ENCODE peak calls at places on chromosome 11, in ten cellular contexts. O is neural progenitor cell; Q is CD8-positive, alpha-beta T cell; Y is heart left ventricle; K is A673; W is GM10248; J is pancreas; D is BE2C; R is ovary; X is Caco-2. V is an unnamed sample.
A peak's percentile ranks its signal among the peaks of the same experiment; 100 is the strongest.

GRCh38 chr11:106137061-106137460 is 59.6 kb downstream of the AASDHPPT start:
- DNase-seq in O (no peak), Q (no peak), K (no peak), D (no peak), X (no peak), Y (no peak), W (no peak), J (no peak), R (no peak), V (no peak)

GRCh38 chr11:71266114-71266833 is 13.9 kb upstream of the SHANK2 start:
- DNase-seq in D (no peak), W (no peak), X (peak; percentile 56), R (no peak), J (no peak), Y (no peak), K (no peak), O (no peak), Q (no peak), V (no peak)

GRCh38 chr11:120869097-120869496 is 154.8 kb upstream of the TBCEL start:
- DNase-seq in O (no peak), Y (no peak), W (no peak), Q (no peak), D (no peak), K (no peak), J (no peak), R (no peak), X (no peak), V (no peak)

GRCh38 chr11:124152770-124153407 is 30.3 kb upstream of the OR10D3 start:
- DNase-seq in J (no peak), X (no peak), D (no peak), K (no peak), Q (no peak), Y (no peak), O (no peak), R (no peak), W (no peak), V (no peak)

GRCh38 chr11:36119300-36119699 is 169.9 kb downstream of the COMMD9 start:
- DNase-seq in O (no peak), Q (no peak), D (no peak), K (no peak), R (no peak), Y (no peak), X (no peak), W (no peak), J (no peak), V (no peak)

GRCh38 chr11:73372371-73372993 is 3.7 kb upstream of the RELT start:
- DNase-seq in Q (no peak), O (peak; percentile 50), R (no peak), X (no peak), K (peak; percentile 38), D (no peak), J (no peak), W (no peak), Y (peak; percentile 42), V (peak; percentile 38)

GRCh38 chr11:61000426-61000825 is 28.9 kb downstream of the CD6 start:
- DNase-seq in Q (no peak), O (no peak), W (no peak), K (no peak), X (no peak), Y (no peak), J (no peak), D (no peak), R (no peak), V (no peak)

GRCh38 chr11:77086521-77087472 is 15.8 kb upstream of the OMP start:
- DNase-seq in W (no peak), K (no peak), Q (no peak), Y (no peak), X (peak; percentile 57), J (peak; percentile 73), D (peak; percentile 4), O (no peak), R (peak; percentile 63), V (no peak)

GRCh38 chr11:2216400-2217064 is 44.9 kb upstream of the TH start:
- DNase-seq in Y (no peak), W (peak; percentile 9), O (no peak), Q (no peak), X (no peak), K (no peak), R (no peak), D (no peak), J (no peak), V (no peak)

GRCh38 chr11:2214527-2215229 is 43.1 kb upstream of the TH start:
- DNase-seq in W (no peak), R (no peak), O (no peak), J (peak; percentile 48), K (no peak), D (no peak), Q (no peak), Y (no peak), X (peak; percentile 73), V (no peak)

GRCh38 chr11:2215230-2215560 is 43.6 kb upstream of the TH start:
- DNase-seq in X (no peak), D (no peak), R (no peak), Q (no peak), J (no peak), O (no peak), Y (no peak), W (no peak), K (no peak), V (no peak)

GRCh38 chr11:2217211-2218081 is 45.8 kb upstream of the TH start:
- DNase-seq in Q (no peak), O (no peak), X (peak; percentile 42), R (no peak), J (peak; percentile 50), W (no peak), D (no peak), Y (no peak), K (no peak), V (no peak)

DNA sequence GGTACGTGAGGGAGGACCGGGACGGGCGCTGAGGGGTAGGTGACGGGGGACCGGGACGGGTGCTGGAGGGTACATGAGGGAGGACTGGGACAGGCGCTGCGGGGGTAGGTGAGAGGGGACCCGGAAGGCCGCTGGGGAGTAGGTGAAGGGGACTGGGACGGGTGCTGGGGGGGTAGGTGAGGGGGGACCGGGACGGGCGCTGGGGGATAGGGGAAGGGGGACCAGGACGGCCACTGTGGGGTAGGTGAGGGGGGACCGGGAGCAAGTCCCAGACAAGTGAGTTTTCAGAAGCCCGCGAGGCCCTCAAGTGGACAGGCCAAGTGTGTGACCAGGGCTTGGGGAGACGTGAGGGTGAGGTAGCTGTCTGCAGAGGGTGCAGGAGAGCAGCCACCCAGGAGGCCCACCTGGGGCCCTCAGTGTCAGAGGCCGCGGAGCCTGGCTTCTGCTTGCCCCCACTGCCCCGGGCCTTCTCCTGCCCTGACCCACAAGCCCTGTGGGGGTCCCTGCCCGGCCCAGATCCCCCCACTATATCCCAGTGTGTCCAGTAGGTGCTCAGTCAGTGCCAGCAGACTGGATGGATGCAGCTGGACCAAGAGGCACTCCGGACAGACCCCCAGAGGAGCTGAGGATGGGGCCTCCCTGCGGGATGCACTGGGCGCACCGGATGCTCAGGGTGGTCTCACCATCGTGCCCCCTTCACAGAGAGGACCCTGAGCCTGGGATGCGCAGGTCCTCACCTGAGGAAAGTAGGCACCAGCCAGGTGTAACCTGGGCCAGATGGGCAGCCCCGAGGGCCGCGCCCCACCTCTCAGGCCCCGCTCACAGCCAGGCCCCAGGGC is 44.2 kb upstream of the TH start:
- DNase-seq in J (peak; percentile 50), Y (no peak), Q (no peak), X (peak; percentile 84), K (no peak), D (no peak), R (no peak), O (no peak), W (peak; percentile 13), V (no peak)
- TF ChIP-seq CTCF in J (no peak), Y (no peak), Q (no peak), X (peak; percentile 78), K (no peak), D (no peak), R (no peak), O (no peak), W (no peak), V (no peak)

GRCh38 chr11:1302461-1303073 is 6.9 kb downstream of the TOLLIP start:
- DNase-seq in X (no peak), Q (no peak), O (no peak), W (no peak), Y (no peak), J (peak; percentile 58), R (no peak), D (no peak), K (no peak), V (no peak)

GRCh38 chr11:1304376-1304775 is 5.1 kb downstream of the TOLLIP start:
- DNase-seq in Y (no peak), D (no peak), Q (no peak), W (no peak), K (no peak), X (no peak), R (no peak), J (peak; percentile 79), O (no peak), V (no peak)

GRCh38 chr11:1303973-1304372 is 5.5 kb downstream of the TOLLIP start:
- DNase-seq in Q (no peak), W (no peak), R (peak; percentile 73), K (no peak), D (no peak), Y (no peak), O (no peak), X (no peak), J (peak; percentile 64), V (peak; percentile 3)

GRCh38 chr11:1302041-1302460 is 7.4 kb downstream of the TOLLIP start:
- DNase-seq in Q (no peak), J (peak; percentile 62), K (no peak), W (no peak), O (no peak), Y (no peak), X (no peak), R (no peak), D (no peak), V (no peak)

GRCh38 chr11:1303196-1303821 is 6.1 kb downstream of the TOLLIP start:
- DNase-seq in R (peak; percentile 24), Q (no peak), K (no peak), W (no peak), X (no peak), Y (no peak), O (peak; percentile 57), D (no peak), J (peak; percentile 74), V (peak; percentile 45)
- TF ChIP-seq CTCF in R (no peak), Q (no peak), K (no peak), W (no peak), X (peak; percentile 2), Y (no peak), O (peak; percentile 58), D (peak; percentile 5), J (peak; percentile 12), V (peak; percentile 57)

GRCh38 chr11:116276051-116277044 is 496.4 kb downstream of the BUD13 start:
- DNase-seq in Q (peak; percentile 56), K (peak; percentile 60), W (peak; percentile 83), R (peak; percentile 55), O (peak; percentile 91), X (peak; percentile 95), J (peak; percentile 93), Y (peak; percentile 66), D (peak; percentile 91), V (peak; percentile 95)
- TF ChIP-seq CTCF in Q (peak; percentile 72), K (peak; percentile 90), W (peak; percentile 90), R (peak; percentile 84), O (peak; percentile 99), X (peak; percentile 91), J (peak; percentile 98), Y (peak; percentile 98), D (peak; percentile 90), V (peak; percentile 100)

GRCh38 chr11:7279676-7280075 is 28.0 kb downstream of the SYT9 start:
- DNase-seq in R (no peak), X (no peak), Y (no peak), J (no peak), D (no peak), K (no peak), W (no peak), Q (no peak), O (no peak), V (no peak)

GRCh38 chr11:7281083-7281482 is 29.4 kb downstream of the SYT9 start:
- DNase-seq in R (no peak), O (no peak), X (no peak), D (no peak), Y (no peak), K (no peak), W (no peak), J (no peak), Q (no peak), V (no peak)

GRCh38 chr11:7275133-7275532 is 23.4 kb downstream of the SYT9 start:
- DNase-seq in R (no peak), O (peak; percentile 16), Y (no peak), Q (no peak), K (peak; percentile 17), W (no peak), J (no peak), X (no peak), D (no peak), V (no peak)

DNA sequence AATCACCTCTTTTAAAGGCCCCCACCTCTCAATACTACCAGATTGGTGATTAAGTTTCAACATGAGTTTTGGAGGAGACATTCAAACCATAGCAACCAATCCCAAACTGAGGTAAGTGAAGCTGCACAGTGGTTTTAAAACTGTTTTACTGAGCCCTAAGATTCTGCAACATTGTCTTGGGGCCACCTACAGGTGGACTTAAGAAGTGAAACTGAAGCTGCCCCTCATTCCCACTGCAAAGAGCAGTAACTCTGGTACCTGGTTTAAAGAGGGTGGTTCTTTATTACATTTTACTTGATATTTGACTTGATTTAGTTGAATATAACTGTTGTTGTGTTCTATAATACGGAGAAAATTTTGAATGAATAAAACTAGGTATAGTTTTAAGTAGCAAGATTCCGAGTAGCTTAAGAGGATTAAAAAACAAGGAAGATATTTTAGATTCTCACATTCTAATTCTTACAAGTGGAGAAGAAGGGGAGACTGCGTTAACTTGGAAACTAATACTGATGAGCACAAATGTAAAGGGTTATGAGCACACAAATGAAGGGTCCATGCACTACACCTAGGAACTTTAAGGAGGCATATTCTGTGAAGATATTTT is 26.7 kb downstream of the SYT9 start:
- DNase-seq in J (no peak), D (peak; percentile 15), K (peak; percentile 31), R (no peak), X (no peak), Q (no peak), W (peak; percentile 31), O (peak; percentile 65), Y (no peak), V (peak; percentile 47)
- TF ChIP-seq CTCF in J (peak; percentile 56), D (peak; percentile 69), K (peak; percentile 68), R (no peak), X (peak; percentile 74), Q (no peak), W (peak; percentile 56), O (peak; percentile 78), Y (peak; percentile 58), V (peak; percentile 82)

V was measured in endothelial cell.